ENCODE peak calls at places on chromosomes 12 and 14, in ten cellular contexts. E, O, R, C, U, Q, L, W, V and Y are unnamed samples.

GRCh38 chr14:94342334-94342934 is 19.3 kb upstream of the SERPINA6 start:
- DNase-seq in E (no peak), O (peak; percentile 29), R (peak; percentile 99), C (peak; percentile 99), U (peak; percentile 74), Q (peak; percentile 92), L (peak; percentile 97), W (peak; percentile 95), V (no peak), Y (no peak)

GRCh38 chr12:132133952-132134652 is 10.0 kb downstream of the DDX51 start:
- DNase-seq in E (peak; percentile 25), O (no peak), R (no peak), C (no peak), U (no peak), Q (no peak), L (no peak), W (peak; percentile 59), V (peak; percentile 28), Y (no peak)

GRCh38 chr14:105430535-105430934 is 10.9 kb downstream of the MTA1 start:
- DNase-seq in E (no peak), O (peak; percentile 15), R (peak; percentile 69), C (no peak), U (no peak), Q (no peak), L (peak; percentile 77), W (no peak), V (no peak), Y (no peak)

GRCh38 chr14:24426912-24427536 is 2.4 kb downstream of the CBLN3 start:
- DNase-seq in E (no peak), O (no peak), R (no peak), C (no peak), U (no peak), Q (peak; percentile 79), L (no peak), W (no peak), V (no peak), Y (no peak)

GRCh38 chr12:109759595-109759994 is 46.0 kb downstream of the FAM222A start:
- DNase-seq in E (peak; percentile 9), O (no peak), R (no peak), C (no peak), U (no peak), Q (no peak), L (no peak), W (no peak), V (no peak), Y (no peak)

GRCh38 chr12:104482113-104482512 is 25.4 kb downstream of the CHST11 start:
- DNase-seq in E (no peak), O (no peak), R (no peak), C (no peak), U (no peak), Q (no peak), L (no peak), W (no peak), V (no peak), Y (no peak)

GRCh38 chr12:109744026-109744425 is 30.4 kb downstream of the FAM222A start:
- DNase-seq in E (peak; percentile 8), O (no peak), R (no peak), C (no peak), U (no peak), Q (no peak), L (no peak), W (no peak), V (no peak), Y (no peak)

GRCh38 chr14:92490239-92490959 is 23.2 kb upstream of the RIN3 start:
- DNase-seq in E (no peak), O (no peak), R (no peak), C (no peak), U (peak; percentile 69), Q (no peak), L (no peak), W (no peak), V (no peak), Y (no peak)

GRCh38 chr12:39329015-39329414 is 113.9 kb downstream of the KIF21A start:
- DNase-seq in E (peak; percentile 25), O (peak; percentile 16), R (peak; percentile 30), C (no peak), U (no peak), Q (no peak), L (peak; percentile 3), W (no peak), V (no peak), Y (peak; percentile 10)

GRCh38 chr12:114673169-114673833 is 10.7 kb downstream of the TBX3 start:
- DNase-seq in E (peak; percentile 89), O (peak; percentile 95), R (peak; percentile 77), C (no peak), U (no peak), Q (peak; percentile 68), L (peak; percentile 59), W (no peak), V (no peak), Y (no peak)

GRCh38 chr12:6605425-6606330 is 1.5 kb downstream of the CHD4 start:
- DNase-seq in E (no peak), O (peak; percentile 31), R (peak; percentile 60), C (no peak), U (peak; percentile 36), Q (no peak), L (peak; percentile 25), W (no peak), V (peak; percentile 23), Y (no peak)

GRCh38 chr14:30496852-30497251 is 62.1 kb upstream of the G2E3 start:
- DNase-seq in E (no peak), O (no peak), R (no peak), C (no peak), U (no peak), Q (no peak), L (no peak), W (no peak), V (no peak), Y (no peak)

GRCh38 chr12:93884794-93885460 is 207.8 kb downstream of the CRADD start:
- DNase-seq in E (no peak), O (peak; percentile 28), R (no peak), C (no peak), U (no peak), Q (no peak), L (no peak), W (no peak), V (no peak), Y (no peak)